ENCODE peak calls at places on chromosome 1, in eight cellular contexts. One of them, this sample, is unnamed.

GRCh38 chr1:28127617-28128257 is 39.3 kb upstream of the EYA3 start:
- DNase-seq in dermis blood vessel endothelial cell: no peak
- DNase-seq in activated naive CD4-positive, alpha-beta T cell treated with Interleukin-2 at 50 U/mL for 16 hours: no peak
- DNase-seq in AG09319: no peak
- DNase-seq in substantia nigra: no peak
- DNase-seq in left colon: no peak
- DNase-seq in kidney glomerular epithelial cell: no peak
- DNase-seq in stimulated activated CD8-positive, alpha-beta memory T cell treated with anti-CD3 and anti-CD28 coated beads, Interleukin-2, amount 100 ng/mL, for 48 hours: no peak
- DNase-seq in this sample: no peak

GRCh38 chr1:221839321-221839720 is 97.4 kb upstream of the DUSP10 start:
- DNase-seq in activated naive CD4-positive, alpha-beta T cell treated with Interleukin-2 at 50 U/mL for 16 hours: no peak
- DNase-seq in kidney glomerular epithelial cell: no peak
- DNase-seq in AG09319: no peak
- DNase-seq in substantia nigra: no peak
- DNase-seq in dermis blood vessel endothelial cell: no peak
- DNase-seq in left colon: no peak
- DNase-seq in stimulated activated CD8-positive, alpha-beta memory T cell treated with anti-CD3 and anti-CD28 coated beads, Interleukin-2, amount 100 ng/mL, for 48 hours: no peak
- DNase-seq in this sample: no peak

GRCh38 chr1:212981025-212981495 is 30.7 kb downstream of the VASH2 start:
- DNase-seq in substantia nigra: no peak
- DNase-seq in activated naive CD4-positive, alpha-beta T cell treated with Interleukin-2 at 50 U/mL for 16 hours: no peak
- DNase-seq in kidney glomerular epithelial cell: peak
- DNase-seq in stimulated activated CD8-positive, alpha-beta memory T cell treated with anti-CD3 and anti-CD28 coated beads, Interleukin-2, amount 100 ng/mL, for 48 hours: no peak
- DNase-seq in AG09319: no peak
- DNase-seq in left colon: peak
- DNase-seq in dermis blood vessel endothelial cell: peak
- DNase-seq in this sample: no peak

GRCh38 chr1:194378517-194378916 is 1192.1 kb upstream of the B3GALT2 start:
- DNase-seq in substantia nigra: no peak
- DNase-seq in kidney glomerular epithelial cell: no peak
- DNase-seq in AG09319: no peak
- DNase-seq in activated naive CD4-positive, alpha-beta T cell treated with Interleukin-2 at 50 U/mL for 16 hours: no peak
- DNase-seq in stimulated activated CD8-positive, alpha-beta memory T cell treated with anti-CD3 and anti-CD28 coated beads, Interleukin-2, amount 100 ng/mL, for 48 hours: no peak
- DNase-seq in dermis blood vessel endothelial cell: no peak
- DNase-seq in left colon: no peak
- DNase-seq in this sample: no peak

GRCh38 chr1:111515291-111516007 is 12.0 kb upstream of the ADORA3 start:
- DNase-seq in AG09319: no peak
- DNase-seq in dermis blood vessel endothelial cell: peak
- DNase-seq in stimulated activated CD8-positive, alpha-beta memory T cell treated with anti-CD3 and anti-CD28 coated beads, Interleukin-2, amount 100 ng/mL, for 48 hours: no peak
- DNase-seq in left colon: peak
- DNase-seq in kidney glomerular epithelial cell: no peak
- DNase-seq in activated naive CD4-positive, alpha-beta T cell treated with Interleukin-2 at 50 U/mL for 16 hours: peak
- DNase-seq in substantia nigra: no peak
- DNase-seq in this sample: peak

GRCh38 chr1:10064416-10065343 is 31.9 kb downstream of the UBE4B start:
- DNase-seq in AG09319: no peak
- DNase-seq in left colon: no peak
- DNase-seq in kidney glomerular epithelial cell: no peak
- DNase-seq in activated naive CD4-positive, alpha-beta T cell treated with Interleukin-2 at 50 U/mL for 16 hours: no peak
- DNase-seq in substantia nigra: no peak
- DNase-seq in stimulated activated CD8-positive, alpha-beta memory T cell treated with anti-CD3 and anti-CD28 coated beads, Interleukin-2, amount 100 ng/mL, for 48 hours: no peak
- DNase-seq in dermis blood vessel endothelial cell: peak
- DNase-seq in this sample: no peak

GRCh38 chr1:220775238-220775853 is 11.4 kb upstream of the MTARC1 start:
- DNase-seq in kidney glomerular epithelial cell: peak
- DNase-seq in AG09319: no peak
- DNase-seq in substantia nigra: peak
- DNase-seq in left colon: peak
- DNase-seq in stimulated activated CD8-positive, alpha-beta memory T cell treated with anti-CD3 and anti-CD28 coated beads, Interleukin-2, amount 100 ng/mL, for 48 hours: peak
- DNase-seq in activated naive CD4-positive, alpha-beta T cell treated with Interleukin-2 at 50 U/mL for 16 hours: peak
- DNase-seq in dermis blood vessel endothelial cell: peak
- DNase-seq in this sample: peak

GRCh38 chr1:66434096-66434495 is 99.9 kb upstream of the SGIP1 start:
- DNase-seq in left colon: no peak
- DNase-seq in substantia nigra: no peak
- DNase-seq in stimulated activated CD8-positive, alpha-beta memory T cell treated with anti-CD3 and anti-CD28 coated beads, Interleukin-2, amount 100 ng/mL, for 48 hours: no peak
- DNase-seq in AG09319: peak
- DNase-seq in dermis blood vessel endothelial cell: peak
- DNase-seq in kidney glomerular epithelial cell: no peak
- DNase-seq in activated naive CD4-positive, alpha-beta T cell treated with Interleukin-2 at 50 U/mL for 16 hours: no peak
- DNase-seq in this sample: no peak

GRCh38 chr1:101613549-101613948 is 376.7 kb downstream of the S1PR1 start:
- DNase-seq in kidney glomerular epithelial cell: no peak
- DNase-seq in activated naive CD4-positive, alpha-beta T cell treated with Interleukin-2 at 50 U/mL for 16 hours: no peak
- DNase-seq in left colon: no peak
- DNase-seq in AG09319: no peak
- DNase-seq in stimulated activated CD8-positive, alpha-beta memory T cell treated with anti-CD3 and anti-CD28 coated beads, Interleukin-2, amount 100 ng/mL, for 48 hours: no peak
- DNase-seq in substantia nigra: no peak
- DNase-seq in dermis blood vessel endothelial cell: peak
- DNase-seq in this sample: no peak

GRCh38 chr1:55547441-55547840 is 332.3 kb upstream of the USP24 start:
- DNase-seq in AG09319: peak
- DNase-seq in substantia nigra: no peak
- DNase-seq in left colon: no peak
- DNase-seq in stimulated activated CD8-positive, alpha-beta memory T cell treated with anti-CD3 and anti-CD28 coated beads, Interleukin-2, amount 100 ng/mL, for 48 hours: no peak
- DNase-seq in dermis blood vessel endothelial cell: no peak
- DNase-seq in kidney glomerular epithelial cell: no peak
- DNase-seq in activated naive CD4-positive, alpha-beta T cell treated with Interleukin-2 at 50 U/mL for 16 hours: no peak
- DNase-seq in this sample: no peak

GRCh38 chr1:230982698-230983097 is 3.8 kb downstream of the ARV1 start:
- DNase-seq in activated naive CD4-positive, alpha-beta T cell treated with Interleukin-2 at 50 U/mL for 16 hours: no peak
- DNase-seq in AG09319: no peak
- DNase-seq in dermis blood vessel endothelial cell: no peak
- DNase-seq in stimulated activated CD8-positive, alpha-beta memory T cell treated with anti-CD3 and anti-CD28 coated beads, Interleukin-2, amount 100 ng/mL, for 48 hours: no peak
- DNase-seq in kidney glomerular epithelial cell: no peak
- DNase-seq in left colon: no peak
- DNase-seq in substantia nigra: no peak
- DNase-seq in this sample: no peak

GRCh38 chr1:27589841-27590426 is 14.0 kb downstream of the AHDC1 start:
- DNase-seq in stimulated activated CD8-positive, alpha-beta memory T cell treated with anti-CD3 and anti-CD28 coated beads, Interleukin-2, amount 100 ng/mL, for 48 hours: no peak
- DNase-seq in left colon: no peak
- DNase-seq in dermis blood vessel endothelial cell: no peak
- DNase-seq in activated naive CD4-positive, alpha-beta T cell treated with Interleukin-2 at 50 U/mL for 16 hours: no peak
- DNase-seq in substantia nigra: peak
- DNase-seq in AG09319: no peak
- DNase-seq in kidney glomerular epithelial cell: no peak
- DNase-seq in this sample: no peak

GRCh38 chr1:162117039-162117816 is 47.7 kb downstream of the NOS1AP start:
- DNase-seq in kidney glomerular epithelial cell: no peak
- DNase-seq in dermis blood vessel endothelial cell: no peak
- DNase-seq in left colon: no peak
- DNase-seq in stimulated activated CD8-positive, alpha-beta memory T cell treated with anti-CD3 and anti-CD28 coated beads, Interleukin-2, amount 100 ng/mL, for 48 hours: no peak
- DNase-seq in activated naive CD4-positive, alpha-beta T cell treated with Interleukin-2 at 50 U/mL for 16 hours: no peak
- DNase-seq in substantia nigra: no peak
- DNase-seq in AG09319: no peak
- DNase-seq in this sample: no peak

GRCh38 chr1:143735764-143736461 is 235.9 kb downstream of the FAM72C start:
- DNase-seq in kidney glomerular epithelial cell: peak
- DNase-seq in stimulated activated CD8-positive, alpha-beta memory T cell treated with anti-CD3 and anti-CD28 coated beads, Interleukin-2, amount 100 ng/mL, for 48 hours: no peak
- DNase-seq in substantia nigra: no peak
- DNase-seq in activated naive CD4-positive, alpha-beta T cell treated with Interleukin-2 at 50 U/mL for 16 hours: no peak
- DNase-seq in dermis blood vessel endothelial cell: peak
- DNase-seq in AG09319: no peak
- DNase-seq in left colon: no peak
- DNase-seq in this sample: peak